ENCODE peak calls at places on chromosomes 5 and 9, in eight cellular contexts. One of them, this sample, is unnamed.

GRCh38 chr5:172149073-172149472 is 39.0 kb downstream of the STK10 start:
- DNase-seq in AG08396: peak; percentile 70
- DNase-seq in A549: no peak
- DNase-seq in naive thymus-derived CD4-positive, alpha-beta T cell: no peak
- DNase-seq in fibroblast of pulmonary artery: peak; percentile 73
- DNase-seq in A172: peak; percentile 43
- DNase-seq in stimulated activated CD4-positive, alpha-beta T cell treated with anti-CD3 and anti-CD28 coated beads, TNF-alpha, amount 100 ng/mL, for 24 hours: no peak
- DNase-seq in activated effector memory CD4-positive, alpha-beta T cell treated with Interleukin-2 at 50 U/mL for 16 hours: no peak
- DNase-seq in this sample: no peak

GRCh38 chr9:129398901-129399300 is 220.8 kb upstream of the IER5L start:
- DNase-seq in AG08396: no peak
- DNase-seq in A549: no peak
- DNase-seq in naive thymus-derived CD4-positive, alpha-beta T cell: no peak
- DNase-seq in fibroblast of pulmonary artery: no peak
- DNase-seq in A172: no peak
- DNase-seq in stimulated activated CD4-positive, alpha-beta T cell treated with anti-CD3 and anti-CD28 coated beads, TNF-alpha, amount 100 ng/mL, for 24 hours: no peak
- DNase-seq in activated effector memory CD4-positive, alpha-beta T cell treated with Interleukin-2 at 50 U/mL for 16 hours: no peak
- DNase-seq in this sample: no peak

GRCh38 chr5:68279960-68280359 is 64.4 kb downstream of the PIK3R1 start:
- DNase-seq in AG08396: no peak
- DNase-seq in A549: no peak
- DNase-seq in naive thymus-derived CD4-positive, alpha-beta T cell: no peak
- DNase-seq in fibroblast of pulmonary artery: no peak
- DNase-seq in A172: no peak
- DNase-seq in stimulated activated CD4-positive, alpha-beta T cell treated with anti-CD3 and anti-CD28 coated beads, TNF-alpha, amount 100 ng/mL, for 24 hours: peak; percentile 29
- DNase-seq in activated effector memory CD4-positive, alpha-beta T cell treated with Interleukin-2 at 50 U/mL for 16 hours: peak; percentile 32
- DNase-seq in this sample: no peak

GRCh38 chr5:132473019-132473531 is 17.5 kb downstream of the IRF1 start:
- DNase-seq in AG08396: no peak
- DNase-seq in A549: no peak
- DNase-seq in naive thymus-derived CD4-positive, alpha-beta T cell: peak; percentile 53
- DNase-seq in fibroblast of pulmonary artery: no peak
- DNase-seq in A172: no peak
- DNase-seq in stimulated activated CD4-positive, alpha-beta T cell treated with anti-CD3 and anti-CD28 coated beads, TNF-alpha, amount 100 ng/mL, for 24 hours: no peak
- DNase-seq in activated effector memory CD4-positive, alpha-beta T cell treated with Interleukin-2 at 50 U/mL for 16 hours: peak; percentile 84
- DNase-seq in this sample: no peak

GRCh38 chr5:117679046-117679445 is 1104.4 kb upstream of the SEMA6A start:
- DNase-seq in AG08396: no peak
- DNase-seq in A549: no peak
- DNase-seq in naive thymus-derived CD4-positive, alpha-beta T cell: no peak
- DNase-seq in fibroblast of pulmonary artery: no peak
- DNase-seq in A172: no peak
- DNase-seq in stimulated activated CD4-positive, alpha-beta T cell treated with anti-CD3 and anti-CD28 coated beads, TNF-alpha, amount 100 ng/mL, for 24 hours: no peak
- DNase-seq in activated effector memory CD4-positive, alpha-beta T cell treated with Interleukin-2 at 50 U/mL for 16 hours: no peak
- DNase-seq in this sample: no peak

GRCh38 chr5:139446956-139447779 is 7.8 kb upstream of the DNAJC18 start:
- DNase-seq in AG08396: no peak
- DNase-seq in A549: no peak
- DNase-seq in naive thymus-derived CD4-positive, alpha-beta T cell: no peak
- DNase-seq in fibroblast of pulmonary artery: peak; percentile 37
- DNase-seq in A172: peak; percentile 42
- DNase-seq in stimulated activated CD4-positive, alpha-beta T cell treated with anti-CD3 and anti-CD28 coated beads, TNF-alpha, amount 100 ng/mL, for 24 hours: no peak
- DNase-seq in activated effector memory CD4-positive, alpha-beta T cell treated with Interleukin-2 at 50 U/mL for 16 hours: no peak
- DNase-seq in this sample: no peak

GRCh38 chr5:5271606-5272321 is 131.6 kb downstream of the ADAMTS16 start:
- DNase-seq in AG08396: no peak
- DNase-seq in A549: no peak
- DNase-seq in naive thymus-derived CD4-positive, alpha-beta T cell: no peak
- DNase-seq in fibroblast of pulmonary artery: no peak
- DNase-seq in A172: peak; percentile 72
- DNase-seq in stimulated activated CD4-positive, alpha-beta T cell treated with anti-CD3 and anti-CD28 coated beads, TNF-alpha, amount 100 ng/mL, for 24 hours: no peak
- DNase-seq in activated effector memory CD4-positive, alpha-beta T cell treated with Interleukin-2 at 50 U/mL for 16 hours: no peak
- DNase-seq in this sample: no peak

GRCh38 chr9:125758986-125759811 is 12.0 kb downstream of the PBX3 start:
- DNase-seq in AG08396: peak; percentile 10
- DNase-seq in A549: no peak
- DNase-seq in naive thymus-derived CD4-positive, alpha-beta T cell: no peak
- DNase-seq in fibroblast of pulmonary artery: no peak
- DNase-seq in A172: no peak
- DNase-seq in stimulated activated CD4-positive, alpha-beta T cell treated with anti-CD3 and anti-CD28 coated beads, TNF-alpha, amount 100 ng/mL, for 24 hours: no peak
- DNase-seq in activated effector memory CD4-positive, alpha-beta T cell treated with Interleukin-2 at 50 U/mL for 16 hours: no peak
- DNase-seq in this sample: no peak

GRCh38 chr5:151787817-151788216 is 16.1 kb downstream of the G3BP1 start:
- DNase-seq in AG08396: no peak
- DNase-seq in A549: no peak
- DNase-seq in naive thymus-derived CD4-positive, alpha-beta T cell: no peak
- DNase-seq in fibroblast of pulmonary artery: no peak
- DNase-seq in A172: no peak
- DNase-seq in stimulated activated CD4-positive, alpha-beta T cell treated with anti-CD3 and anti-CD28 coated beads, TNF-alpha, amount 100 ng/mL, for 24 hours: no peak
- DNase-seq in activated effector memory CD4-positive, alpha-beta T cell treated with Interleukin-2 at 50 U/mL for 16 hours: no peak
- DNase-seq in this sample: no peak

GRCh38 chr9:133135193-133135745 is 14.2 kb upstream of the RALGDS start:
- DNase-seq in AG08396: peak; percentile 82
- DNase-seq in A549: peak; percentile 86
- DNase-seq in naive thymus-derived CD4-positive, alpha-beta T cell: no peak
- DNase-seq in fibroblast of pulmonary artery: peak; percentile 76
- DNase-seq in A172: peak; percentile 99
- DNase-seq in stimulated activated CD4-positive, alpha-beta T cell treated with anti-CD3 and anti-CD28 coated beads, TNF-alpha, amount 100 ng/mL, for 24 hours: no peak
- DNase-seq in activated effector memory CD4-positive, alpha-beta T cell treated with Interleukin-2 at 50 U/mL for 16 hours: peak; percentile 60
- DNase-seq in this sample: no peak

GRCh38 chr5:170849374-170849773 is 12.4 kb upstream of the RANBP17 start:
- DNase-seq in AG08396: no peak
- DNase-seq in A549: no peak
- DNase-seq in naive thymus-derived CD4-positive, alpha-beta T cell: no peak
- DNase-seq in fibroblast of pulmonary artery: no peak
- DNase-seq in A172: no peak
- DNase-seq in stimulated activated CD4-positive, alpha-beta T cell treated with anti-CD3 and anti-CD28 coated beads, TNF-alpha, amount 100 ng/mL, for 24 hours: no peak
- DNase-seq in activated effector memory CD4-positive, alpha-beta T cell treated with Interleukin-2 at 50 U/mL for 16 hours: no peak
- DNase-seq in this sample: no peak

GRCh38 chr5:122715095-122715494 is 59.8 kb upstream of the SNX2 start:
- DNase-seq in AG08396: no peak
- DNase-seq in A549: no peak
- DNase-seq in naive thymus-derived CD4-positive, alpha-beta T cell: no peak
- DNase-seq in fibroblast of pulmonary artery: peak; percentile 49
- DNase-seq in A172: no peak
- DNase-seq in stimulated activated CD4-positive, alpha-beta T cell treated with anti-CD3 and anti-CD28 coated beads, TNF-alpha, amount 100 ng/mL, for 24 hours: no peak
- DNase-seq in activated effector memory CD4-positive, alpha-beta T cell treated with Interleukin-2 at 50 U/mL for 16 hours: no peak
- DNase-seq in this sample: no peak

GRCh38 chr5:139205144-139205543 is 7.0 kb upstream of the SIL1 start:
- DNase-seq in AG08396: no peak
- DNase-seq in A549: no peak
- DNase-seq in naive thymus-derived CD4-positive, alpha-beta T cell: no peak
- DNase-seq in fibroblast of pulmonary artery: no peak
- DNase-seq in A172: no peak
- DNase-seq in stimulated activated CD4-positive, alpha-beta T cell treated with anti-CD3 and anti-CD28 coated beads, TNF-alpha, amount 100 ng/mL, for 24 hours: no peak
- DNase-seq in activated effector memory CD4-positive, alpha-beta T cell treated with Interleukin-2 at 50 U/mL for 16 hours: no peak
- DNase-seq in this sample: no peak

GRCh38 chr9:121242219-121242954 is 25.6 kb upstream of the GSN start:
- DNase-seq in AG08396: peak; percentile 48
- DNase-seq in A549: no peak
- DNase-seq in naive thymus-derived CD4-positive, alpha-beta T cell: no peak
- DNase-seq in fibroblast of pulmonary artery: peak; percentile 39
- DNase-seq in A172: no peak
- DNase-seq in stimulated activated CD4-positive, alpha-beta T cell treated with anti-CD3 and anti-CD28 coated beads, TNF-alpha, amount 100 ng/mL, for 24 hours: no peak
- DNase-seq in activated effector memory CD4-positive, alpha-beta T cell treated with Interleukin-2 at 50 U/mL for 16 hours: no peak
- DNase-seq in this sample: no peak

GRCh38 chr5:145867806-145868205 is 5.0 kb downstream of the GRXCR2 start:
- DNase-seq in AG08396: no peak
- DNase-seq in A549: no peak
- DNase-seq in naive thymus-derived CD4-positive, alpha-beta T cell: no peak
- DNase-seq in fibroblast of pulmonary artery: no peak
- DNase-seq in A172: no peak
- DNase-seq in stimulated activated CD4-positive, alpha-beta T cell treated with anti-CD3 and anti-CD28 coated beads, TNF-alpha, amount 100 ng/mL, for 24 hours: no peak
- DNase-seq in activated effector memory CD4-positive, alpha-beta T cell treated with Interleukin-2 at 50 U/mL for 16 hours: no peak
- DNase-seq in this sample: no peak

GRCh38 chr5:109454726-109455505 is 45.1 kb upstream of the PJA2 start:
- DNase-seq in AG08396: peak; percentile 33
- DNase-seq in A549: no peak
- DNase-seq in naive thymus-derived CD4-positive, alpha-beta T cell: no peak
- DNase-seq in fibroblast of pulmonary artery: peak; percentile 65
- DNase-seq in A172: peak; percentile 27
- DNase-seq in stimulated activated CD4-positive, alpha-beta T cell treated with anti-CD3 and anti-CD28 coated beads, TNF-alpha, amount 100 ng/mL, for 24 hours: no peak
- DNase-seq in activated effector memory CD4-positive, alpha-beta T cell treated with Interleukin-2 at 50 U/mL for 16 hours: no peak
- DNase-seq in this sample: no peak

GRCh38 chr9:96137666-96138429 is 164.1 kb downstream of the HSD17B3 start:
- DNase-seq in AG08396: no peak
- DNase-seq in A549: no peak
- DNase-seq in naive thymus-derived CD4-positive, alpha-beta T cell: no peak
- DNase-seq in fibroblast of pulmonary artery: no peak
- DNase-seq in A172: no peak
- DNase-seq in stimulated activated CD4-positive, alpha-beta T cell treated with anti-CD3 and anti-CD28 coated beads, TNF-alpha, amount 100 ng/mL, for 24 hours: no peak
- DNase-seq in activated effector memory CD4-positive, alpha-beta T cell treated with Interleukin-2 at 50 U/mL for 16 hours: no peak
- DNase-seq in this sample: no peak

GRCh38 chr5:159034083-159034824 is 65.5 kb downstream of the EBF1 start:
- DNase-seq in AG08396: no peak
- DNase-seq in A549: no peak
- DNase-seq in naive thymus-derived CD4-positive, alpha-beta T cell: no peak
- DNase-seq in fibroblast of pulmonary artery: peak; percentile 34
- DNase-seq in A172: peak; percentile 6
- DNase-seq in stimulated activated CD4-positive, alpha-beta T cell treated with anti-CD3 and anti-CD28 coated beads, TNF-alpha, amount 100 ng/mL, for 24 hours: no peak
- DNase-seq in activated effector memory CD4-positive, alpha-beta T cell treated with Interleukin-2 at 50 U/mL for 16 hours: no peak
- DNase-seq in this sample: no peak

GRCh38 chr9:2802494-2802921 is 41.4 kb downstream of the PUM3 start:
- DNase-seq in AG08396: peak; percentile 21
- DNase-seq in A549: peak; percentile 15
- DNase-seq in naive thymus-derived CD4-positive, alpha-beta T cell: no peak
- DNase-seq in fibroblast of pulmonary artery: peak; percentile 60
- DNase-seq in A172: no peak
- DNase-seq in stimulated activated CD4-positive, alpha-beta T cell treated with anti-CD3 and anti-CD28 coated beads, TNF-alpha, amount 100 ng/mL, for 24 hours: no peak
- DNase-seq in activated effector memory CD4-positive, alpha-beta T cell treated with Interleukin-2 at 50 U/mL for 16 hours: no peak
- DNase-seq in this sample: no peak

GRCh38 chr5:86909896-86910295 is 292.2 kb downstream of the COX7C start:
- DNase-seq in AG08396: peak; percentile 25
- DNase-seq in A549: no peak
- DNase-seq in naive thymus-derived CD4-positive, alpha-beta T cell: no peak
- DNase-seq in fibroblast of pulmonary artery: peak; percentile 78
- DNase-seq in A172: peak; percentile 56
- DNase-seq in stimulated activated CD4-positive, alpha-beta T cell treated with anti-CD3 and anti-CD28 coated beads, TNF-alpha, amount 100 ng/mL, for 24 hours: no peak
- DNase-seq in activated effector memory CD4-positive, alpha-beta T cell treated with Interleukin-2 at 50 U/mL for 16 hours: no peak
- DNase-seq in this sample: no peak

GRCh38 chr5:106962464-106963230 is 708.1 kb downstream of the EFNA5 start:
- DNase-seq in AG08396: no peak
- DNase-seq in A549: no peak
- DNase-seq in naive thymus-derived CD4-positive, alpha-beta T cell: no peak
- DNase-seq in fibroblast of pulmonary artery: no peak
- DNase-seq in A172: no peak
- DNase-seq in stimulated activated CD4-positive, alpha-beta T cell treated with anti-CD3 and anti-CD28 coated beads, TNF-alpha, amount 100 ng/mL, for 24 hours: no peak
- DNase-seq in activated effector memory CD4-positive, alpha-beta T cell treated with Interleukin-2 at 50 U/mL for 16 hours: no peak
- DNase-seq in this sample: no peak

GRCh38 chr9:74357577-74357976 is 139.6 kb upstream of the RORB start:
- DNase-seq in AG08396: no peak
- DNase-seq in A549: no peak
- DNase-seq in naive thymus-derived CD4-positive, alpha-beta T cell: no peak
- DNase-seq in fibroblast of pulmonary artery: no peak
- DNase-seq in A172: no peak
- DNase-seq in stimulated activated CD4-positive, alpha-beta T cell treated with anti-CD3 and anti-CD28 coated beads, TNF-alpha, amount 100 ng/mL, for 24 hours: no peak
- DNase-seq in activated effector memory CD4-positive, alpha-beta T cell treated with Interleukin-2 at 50 U/mL for 16 hours: no peak
- DNase-seq in this sample: no peak

GRCh38 chr5:157607371-157608161 is 32.0 kb upstream of the ADAM19 start:
- DNase-seq in AG08396: peak; percentile 22
- DNase-seq in A549: peak; percentile 12
- DNase-seq in naive thymus-derived CD4-positive, alpha-beta T cell: no peak
- DNase-seq in fibroblast of pulmonary artery: peak; percentile 54
- DNase-seq in A172: peak; percentile 81
- DNase-seq in stimulated activated CD4-positive, alpha-beta T cell treated with anti-CD3 and anti-CD28 coated beads, TNF-alpha, amount 100 ng/mL, for 24 hours: no peak
- DNase-seq in activated effector memory CD4-positive, alpha-beta T cell treated with Interleukin-2 at 50 U/mL for 16 hours: peak; percentile 56
- DNase-seq in this sample: no peak

GRCh38 chr5:7745882-7746735 is 104.8 kb downstream of the CFAP90 start:
- DNase-seq in AG08396: peak; percentile 56
- DNase-seq in A549: peak; percentile 48
- DNase-seq in naive thymus-derived CD4-positive, alpha-beta T cell: no peak
- DNase-seq in fibroblast of pulmonary artery: peak; percentile 78
- DNase-seq in A172: peak; percentile 50
- DNase-seq in stimulated activated CD4-positive, alpha-beta T cell treated with anti-CD3 and anti-CD28 coated beads, TNF-alpha, amount 100 ng/mL, for 24 hours: peak; percentile 14
- DNase-seq in activated effector memory CD4-positive, alpha-beta T cell treated with Interleukin-2 at 50 U/mL for 16 hours: no peak
- DNase-seq in this sample: peak; percentile 60

GRCh38 chr9:97594414-97594921 is 38.7 kb downstream of the TSTD2 start:
- DNase-seq in AG08396: no peak
- DNase-seq in A549: no peak
- DNase-seq in naive thymus-derived CD4-positive, alpha-beta T cell: no peak
- DNase-seq in fibroblast of pulmonary artery: no peak
- DNase-seq in A172: no peak
- DNase-seq in stimulated activated CD4-positive, alpha-beta T cell treated with anti-CD3 and anti-CD28 coated beads, TNF-alpha, amount 100 ng/mL, for 24 hours: no peak
- DNase-seq in activated effector memory CD4-positive, alpha-beta T cell treated with Interleukin-2 at 50 U/mL for 16 hours: no peak
- DNase-seq in this sample: no peak

GRCh38 chr5:127392762-127393161 is 102.2 kb downstream of the MEGF10 start:
- DNase-seq in AG08396: no peak
- DNase-seq in A549: no peak
- DNase-seq in naive thymus-derived CD4-positive, alpha-beta T cell: no peak
- DNase-seq in fibroblast of pulmonary artery: no peak
- DNase-seq in A172: peak; percentile 9
- DNase-seq in stimulated activated CD4-positive, alpha-beta T cell treated with anti-CD3 and anti-CD28 coated beads, TNF-alpha, amount 100 ng/mL, for 24 hours: no peak
- DNase-seq in activated effector memory CD4-positive, alpha-beta T cell treated with Interleukin-2 at 50 U/mL for 16 hours: no peak
- DNase-seq in this sample: no peak